ENCODE peak calls at places on chromosomes 7 and 10, in four cellular contexts. W, G, O and V are unnamed samples.

GRCh38 chr7:44184221-44184873 is 4.9 kb downstream of the GCK start:
- DNase-seq in W (no peak), G (no peak), O (no peak), V (peak; percentile 44)

GRCh38 chr7:5827755-5828154 is 46.3 kb upstream of the RNF216 start:
- DNase-seq in W (no peak), G (no peak), O (no peak), V (no peak)

GRCh38 chr10:76675951-76676587 is 961.5 kb downstream of the KCNMA1 start:
- DNase-seq in W (no peak), G (peak; percentile 9), O (peak; percentile 55), V (peak; percentile 87)

GRCh38 chr10:101687088-101687487 is 7.9 kb downstream of the FBXW4 start:
- DNase-seq in W (no peak), G (no peak), O (no peak), V (no peak)

GRCh38 chr7:115816318-115816974 is 214.1 kb downstream of the TFEC start:
- DNase-seq in W (no peak), G (no peak), O (no peak), V (no peak)

GRCh38 chr10:79418886-79419595 is 26.4 kb downstream of the ZCCHC24 start:
- DNase-seq in W (no peak), G (no peak), O (no peak), V (no peak)

GRCh38 chr7:128099204-128099671 is 68.0 kb upstream of the LRRC4 start:
- DNase-seq in W (no peak), G (no peak), O (no peak), V (no peak)

GRCh38 chr7:46707973-46708372 is 786.9 kb upstream of the IGFBP3 start:
- DNase-seq in W (no peak), G (no peak), O (no peak), V (no peak)

GRCh38 chr10:10865303-10865702 is 152.4 kb upstream of the CELF2 start:
- DNase-seq in W (no peak), G (no peak), O (no peak), V (no peak)

GRCh38 chr10:89580243-89580642 is 44.8 kb upstream of the SLC16A12 start:
- DNase-seq in W (no peak), G (no peak), O (no peak), V (no peak)

GRCh38 chr10:2475711-2476110 is 591.6 kb upstream of the PFKP start:
- DNase-seq in W (no peak), G (no peak), O (no peak), V (no peak)

GRCh38 chr7:121994625-121995410 is 121.9 kb downstream of the PTPRZ1 start:
- DNase-seq in W (no peak), G (peak; percentile 10), O (no peak), V (peak; percentile 64)

GRCh38 chr7:135929692-135930091 is 47.5 kb downstream of the MTPN start:
- DNase-seq in W (no peak), G (no peak), O (no peak), V (no peak)

GRCh38 chr10:114405011-114405350 is 679 bp upstream of the AFAP1L2 start:
- DNase-seq in W (no peak), G (no peak), O (no peak), V (no peak)

GRCh38 chr7:69598487-69599148 is 343 bp downstream of the AUTS2 start:
- DNase-seq in W (no peak), G (peak; percentile 24), O (no peak), V (no peak)

GRCh38 chr7:82723411-82723810 is 279.8 kb upstream of the CACNA2D1 start:
- DNase-seq in W (no peak), G (no peak), O (no peak), V (no peak)

GRCh38 chr7:141676618-141677017 is 25.3 kb downstream of the DENND11 start:
- DNase-seq in W (no peak), G (no peak), O (no peak), V (no peak)

GRCh38 chr10:88497878-88498277 is 85.2 kb downstream of the RNLS start:
- DNase-seq in W (no peak), G (no peak), O (no peak), V (no peak)

GRCh38 chr10:125120046-125120710 is 40.2 kb downstream of the CTBP2 start:
- DNase-seq in W (no peak), G (no peak), O (no peak), V (no peak)

GRCh38 chr10:133377025-133377817 is 1.8 kb upstream of the PAOX start:
- DNase-seq in W (no peak), G (no peak), O (no peak), V (no peak)

GRCh38 chr10:71742301-71743098 is 22.9 kb upstream of the C10orf105 start:
- DNase-seq in W (no peak), G (no peak), O (no peak), V (no peak)

GRCh38 chr7:14305233-14305866 is 315.9 kb upstream of the ETV1 start:
- DNase-seq in W (no peak), G (peak; percentile 9), O (peak; percentile 14), V (no peak)

GRCh38 chr7:33726582-33726981 is 178.8 kb upstream of the BMPER start:
- DNase-seq in W (no peak), G (no peak), O (no peak), V (no peak)

GRCh38 chr7:33698006-33698405 is 207.3 kb upstream of the BMPER start:
- DNase-seq in W (no peak), G (no peak), O (no peak), V (no peak)

DNA sequence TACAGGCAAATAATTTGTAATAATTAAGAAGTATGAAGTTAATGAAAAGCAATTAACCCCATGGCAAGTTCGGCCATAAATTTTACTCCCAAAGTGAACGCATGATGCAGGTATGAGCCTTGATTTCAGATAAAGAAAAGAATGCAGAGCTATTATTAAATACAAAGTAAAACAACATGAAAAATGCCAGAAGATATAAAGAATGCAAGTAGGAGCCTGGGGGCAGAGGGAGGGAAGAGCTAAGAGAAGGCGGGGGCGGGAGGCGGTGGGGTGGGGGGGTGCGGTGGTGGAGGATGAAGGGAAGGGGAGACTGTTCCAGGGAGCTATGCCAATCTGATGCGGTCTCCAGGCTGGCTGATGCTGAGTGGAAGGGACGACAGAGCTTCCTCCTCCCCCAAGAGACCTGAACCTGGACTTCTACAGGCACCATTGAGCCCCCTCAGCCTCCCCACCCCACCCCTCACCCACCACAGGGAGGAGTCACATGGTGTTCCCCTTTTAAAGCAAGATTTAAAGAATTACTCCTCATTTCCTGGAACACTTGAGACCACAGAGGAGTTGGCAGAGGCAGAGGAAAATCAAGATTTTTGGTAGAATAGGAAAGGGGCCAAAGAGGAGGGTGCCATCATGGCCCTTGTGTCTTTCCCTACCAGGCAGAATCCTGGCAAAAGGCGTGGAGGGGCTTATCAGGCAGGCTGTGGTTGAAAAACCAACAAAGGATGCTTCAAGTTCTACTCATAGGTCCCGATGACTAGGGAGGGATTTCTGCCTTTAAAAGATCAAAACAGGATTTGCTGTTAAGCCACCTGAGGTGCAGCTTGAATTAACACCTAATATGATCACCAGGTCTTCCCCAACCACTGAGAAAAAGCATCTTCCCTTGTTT is 45.4 kb downstream of the BPGM start:
- DNase-seq in W (no peak), G (no peak), O (no peak), V (no peak)
- H3K27ac ChIP-seq in W (no peak overlapping the region), G (no peak overlapping the region), O (peak overlapping the region; percentile 56), V (peak overlapping the region; percentile 56)

GRCh38 chr7:99459087-99459486 is 6.9 kb downstream of the ATP5MF start:
- DNase-seq in W (no peak), G (no peak), O (no peak), V (no peak)
- H3K36me3 ChIP-seq in W (peaks cover 28% of the 10 kb centered on the region), G (peaks cover 65% of the 10 kb centered on the region), O (peaks cover 82% of the 10 kb centered on the region), V (peaks cover 41% of the 10 kb centered on the region)

GRCh38 chr7:23350466-23350865 is 51.3 kb downstream of the MALSU1 start:
- DNase-seq in W (no peak), G (no peak), O (no peak), V (no peak)

GRCh38 chr7:23347007-23347681 is 48.0 kb downstream of the MALSU1 start:
- DNase-seq in W (no peak), G (no peak), O (no peak), V (no peak)

GRCh38 chr7:23346316-23346715 is 47.2 kb downstream of the MALSU1 start:
- DNase-seq in W (no peak), G (no peak), O (no peak), V (no peak)

GRCh38 chr7:23347682-23348180 is 48.6 kb downstream of the MALSU1 start:
- DNase-seq in W (no peak), G (no peak), O (no peak), V (no peak)

DNA sequence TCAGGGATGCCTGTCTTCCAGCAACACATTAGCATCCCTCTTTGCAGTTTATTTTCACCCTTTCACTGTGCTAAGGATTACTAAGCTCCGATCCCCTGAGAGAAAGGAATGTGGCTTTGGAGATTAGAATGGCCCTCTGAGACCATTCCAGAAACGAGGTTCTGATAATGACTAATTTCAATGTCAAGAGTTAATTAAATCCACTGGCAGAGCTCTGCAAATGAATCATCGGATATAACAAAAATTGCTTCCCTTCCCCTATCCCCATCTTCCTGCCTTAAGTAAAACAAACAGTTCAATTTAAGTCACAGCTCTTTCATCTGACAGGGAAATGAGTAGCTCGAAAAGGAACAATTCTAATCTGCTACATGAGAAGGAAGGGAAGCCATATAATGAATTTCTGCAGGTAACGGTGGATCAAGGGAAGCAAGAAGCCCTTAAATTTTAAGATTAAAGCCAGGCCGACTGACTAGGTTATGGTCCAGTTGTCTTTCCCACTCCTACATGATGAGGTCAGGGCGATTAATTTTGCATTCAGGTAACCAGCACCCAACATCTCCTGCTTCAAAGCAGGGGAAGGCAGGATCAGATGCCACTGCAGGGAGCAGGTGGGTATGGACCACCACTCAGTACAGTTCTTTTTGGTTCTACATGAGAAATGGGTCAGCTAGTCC is 50.5 kb downstream of the MALSU1 start:
- DNase-seq in W (no peak), G (no peak), O (no peak), V (no peak)
- H3K4me1 ChIP-seq in W (peaks cover 27% of the 10 kb centered on the region), G (no peaks in the 10 kb centered on the region), O (no peaks in the 10 kb centered on the region), V (no peaks in the 10 kb centered on the region)

GRCh38 chr7:151083071-151083823 is at the start of gene TMUB1:
- DNase-seq in W (no peak), G (peak; percentile 80), O (peak; percentile 85), V (peak; percentile 87)

GRCh38 chr7:151083824-151084160 is 499 bp upstream of the TMUB1 start:
- DNase-seq in W (no peak), G (no peak), O (no peak), V (no peak)

GRCh38 chr7:151080522-151081169 is at the start of gene FASTK:
- DNase-seq in W (no peak), G (peak; percentile 92), O (peak; percentile 91), V (peak; percentile 90)

GRCh38 chr7:151081170-151082101 is 827 bp upstream of the FASTK start:
- DNase-seq in W (no peak), G (no peak), O (no peak), V (no peak)

DNA sequence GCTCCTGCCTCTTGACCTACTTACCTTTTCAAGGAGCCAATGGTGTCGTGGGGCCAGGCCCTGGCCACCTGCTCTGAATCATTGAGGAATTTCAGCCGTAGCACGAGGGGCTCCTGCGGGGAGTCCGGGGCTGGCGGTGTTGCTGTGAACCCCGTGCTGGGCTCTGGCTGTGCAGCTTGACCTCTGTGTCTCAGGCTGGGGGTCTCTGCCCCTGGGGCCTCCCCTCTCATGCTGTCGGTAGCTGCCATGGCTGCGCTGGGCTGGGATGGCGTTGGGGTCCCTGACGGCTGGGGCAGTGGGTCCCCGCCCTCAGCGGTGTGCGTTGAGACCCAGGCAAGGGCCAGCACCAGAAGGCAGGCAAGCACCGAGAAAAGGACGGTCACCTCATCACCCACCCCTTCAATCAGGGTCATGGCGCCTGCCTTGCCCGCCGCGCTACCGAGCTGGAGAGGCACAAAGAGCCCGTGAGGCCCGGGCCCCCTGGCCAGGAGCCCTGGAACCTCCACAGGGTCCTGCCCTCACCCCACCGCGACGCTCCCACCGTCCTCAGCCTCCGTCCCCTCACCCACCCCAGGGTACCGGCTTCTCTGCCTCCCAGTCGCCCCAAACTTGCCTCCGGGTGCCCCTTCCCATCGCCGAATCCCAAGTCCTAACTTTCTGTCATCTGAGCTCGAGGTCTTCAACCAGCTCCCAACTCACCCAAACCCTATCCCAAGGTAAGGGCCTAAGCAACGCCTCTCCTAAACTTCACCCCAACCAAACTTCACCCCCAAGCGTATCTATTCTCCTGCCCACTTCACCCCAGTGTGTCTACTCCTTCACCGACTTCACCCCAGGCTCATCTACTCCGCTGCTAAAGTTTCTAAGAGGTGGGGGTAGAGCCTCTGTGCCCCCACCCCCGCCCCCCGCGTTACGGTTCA is 882 bp downstream of the TMUB1 start:
- DNase-seq in W (no peak), G (no peak), O (no peak), V (no peak)
- H3K27ac ChIP-seq in W (peak overlapping the region; percentile 70), G (peak overlapping the region; percentile 89), O (peak overlapping the region; percentile 96), V (peak overlapping the region; percentile 96)